ENCODE peak calls at places on chromosome 20, in ten cellular contexts. J, V, W, A, Y, M, H, F, T and R are unnamed samples.

GRCh38 chr20:37389241-37389747 is 43.4 kb downstream of the SRC start:
- DNase-seq in J (no peak), V (no peak), W (no peak), A (no peak), Y (no peak), M (no peak), H (no peak), F (no peak), T (no peak), R (no peak)

GRCh38 chr20:41654884-41655283 is 36.7 kb upstream of the CHD6 start:
- DNase-seq in J (no peak), V (no peak), W (peak; percentile 43), A (no peak), Y (no peak), M (peak; percentile 79), H (peak; percentile 32), F (no peak), T (no peak), R (no peak)

GRCh38 chr20:63958471-63958870 is 2.3 kb upstream of the UCKL1 start:
- DNase-seq in J (no peak), V (no peak), W (no peak), A (no peak), Y (no peak), M (no peak), H (no peak), F (no peak), T (no peak), R (no peak)

GRCh38 chr20:32709528-32710121 is 33.6 kb downstream of the COMMD7 start:
- DNase-seq in J (no peak), V (no peak), W (no peak), A (no peak), Y (no peak), M (peak; percentile 64), H (no peak), F (no peak), T (no peak), R (no peak)

GRCh38 chr20:1920252-1920651 is 25.0 kb downstream of the SIRPA start:
- DNase-seq in J (no peak), V (no peak), W (no peak), A (no peak), Y (no peak), M (peak; percentile 65), H (no peak), F (no peak), T (no peak), R (no peak)

GRCh38 chr20:38213607-38213940 is 47.0 kb downstream of the KIAA1755 start:
- DNase-seq in J (no peak), V (no peak), W (no peak), A (no peak), Y (no peak), M (no peak), H (no peak), F (no peak), T (no peak), R (no peak)

GRCh38 chr20:57205625-57206219 is 60.7 kb downstream of the BMP7 start:
- DNase-seq in J (no peak), V (peak; percentile 63), W (peak; percentile 90), A (no peak), Y (no peak), M (no peak), H (peak; percentile 14), F (no peak), T (no peak), R (peak; percentile 40)

GRCh38 chr20:23490817-23491216 is at the start of gene CST8:
- DNase-seq in J (no peak), V (no peak), W (no peak), A (no peak), Y (no peak), M (no peak), H (no peak), F (no peak), T (no peak), R (no peak)

GRCh38 chr20:46172961-46173536 is 54.9 kb downstream of the CD40 start:
- DNase-seq in J (no peak), V (no peak), W (no peak), A (no peak), Y (no peak), M (no peak), H (no peak), F (no peak), T (no peak), R (no peak)

GRCh38 chr20:750801-751200 is 17.5 kb downstream of the SLC52A3 start:
- DNase-seq in J (no peak), V (no peak), W (no peak), A (no peak), Y (no peak), M (peak; percentile 41), H (no peak), F (no peak), T (no peak), R (no peak)

GRCh38 chr20:401682-402495 is 6.2 kb upstream of the RBCK1 start:
- DNase-seq in J (no peak), V (no peak), W (peak; percentile 55), A (no peak), Y (no peak), M (no peak), H (peak; percentile 55), F (no peak), T (no peak), R (peak; percentile 62)

GRCh38 chr20:41664584-41664983 is 46.4 kb upstream of the CHD6 start:
- DNase-seq in J (no peak), V (no peak), W (peak; percentile 46), A (no peak), Y (no peak), M (peak; percentile 15), H (peak; percentile 3), F (no peak), T (no peak), R (no peak)

GRCh38 chr20:2527762-2528161 is 8.6 kb upstream of the TMC2 start:
- DNase-seq in J (no peak), V (no peak), W (no peak), A (no peak), Y (no peak), M (no peak), H (no peak), F (no peak), T (no peak), R (no peak)

GRCh38 chr20:62116558-62117361 is 5.5 kb upstream of the LSM14B start:
- DNase-seq in J (no peak), V (no peak), W (no peak), A (no peak), Y (no peak), M (no peak), H (no peak), F (no peak), T (no peak), R (no peak)

GRCh38 chr20:63323298-63323820 is 30.4 kb downstream of the COL20A1 start:
- DNase-seq in J (no peak), V (no peak), W (no peak), A (no peak), Y (no peak), M (peak; percentile 31), H (no peak), F (no peak), T (no peak), R (no peak)

GRCh38 chr20:62953167-62953838 is 794 bp downstream of the SLC17A9 start:
- DNase-seq in J (no peak), V (no peak), W (no peak), A (no peak), Y (no peak), M (no peak), H (no peak), F (no peak), T (no peak), R (no peak)

GRCh38 chr20:20364016-20364746 is 3.7 kb upstream of the INSM1 start:
- DNase-seq in J (no peak), V (no peak), W (no peak), A (no peak), Y (no peak), M (peak; percentile 36), H (no peak), F (no peak), T (peak; percentile 90), R (no peak)

GRCh38 chr20:45450097-45450818 is 19.3 kb upstream of the WFDC2 start:
- DNase-seq in J (peak; percentile 54), V (no peak), W (peak; percentile 30), A (no peak), Y (no peak), M (peak; percentile 79), H (peak; percentile 54), F (no peak), T (peak; percentile 13), R (no peak)

GRCh38 chr20:14609328-14610221 is 272.2 kb upstream of the FLRT3 start:
- DNase-seq in J (no peak), V (no peak), W (no peak), A (no peak), Y (no peak), M (no peak), H (no peak), F (no peak), T (no peak), R (no peak)

GRCh38 chr20:13840093-13840465 is 55.3 kb downstream of the NDUFAF5 start:
- DNase-seq in J (no peak), V (no peak), W (no peak), A (no peak), Y (no peak), M (no peak), H (no peak), F (peak; percentile 25), T (no peak), R (no peak)

GRCh38 chr20:53899351-53900167 is 170.8 kb downstream of the BCAS1 start:
- DNase-seq in J (peak; percentile 70), V (peak; percentile 44), W (peak; percentile 100), A (peak; percentile 52), Y (peak; percentile 78), M (peak; percentile 86), H (peak; percentile 62), F (peak; percentile 18), T (no peak), R (no peak)

GRCh38 chr20:24980321-24981053 is 12.1 kb downstream of the APMAP start:
- DNase-seq in J (no peak), V (no peak), W (no peak), A (no peak), Y (no peak), M (no peak), H (no peak), F (no peak), T (no peak), R (no peak)

GRCh38 chr20:60306105-60306504 is 347.9 kb downstream of the CDH26 start:
- DNase-seq in J (no peak), V (no peak), W (no peak), A (no peak), Y (no peak), M (no peak), H (no peak), F (no peak), T (no peak), R (no peak)

GRCh38 chr20:61694666-61695065 is 371.0 kb downstream of the TAF4 start:
- DNase-seq in J (no peak), V (no peak), W (no peak), A (no peak), Y (no peak), M (peak; percentile 43), H (no peak), F (peak; percentile 48), T (no peak), R (no peak)

GRCh38 chr20:38298768-38299288 is 5.1 kb upstream of the BPI start:
- DNase-seq in J (peak; percentile 89), V (peak; percentile 81), W (no peak), A (no peak), Y (no peak), M (peak; percentile 63), H (peak; percentile 76), F (peak; percentile 35), T (no peak), R (no peak)

GRCh38 chr20:62861732-62862336 is at the start of gene TCFL5:
- DNase-seq in J (peak; percentile 79), V (peak; percentile 82), W (peak; percentile 62), A (peak; percentile 93), Y (peak; percentile 92), M (peak; percentile 88), H (peak; percentile 79), F (peak; percentile 91), T (peak; percentile 73), R (no peak)

GRCh38 chr20:33983371-33983770 is 10.3 kb upstream of the RALY start:
- DNase-seq in J (no peak), V (no peak), W (no peak), A (no peak), Y (no peak), M (no peak), H (no peak), F (no peak), T (no peak), R (no peak)

GRCh38 chr20:43022568-43022967 is 167.1 kb downstream of the PTPRT start:
- DNase-seq in J (no peak), V (no peak), W (no peak), A (no peak), Y (no peak), M (no peak), H (no peak), F (no peak), T (no peak), R (no peak)